ENCODE peak calls at places on chromosome 1, in six cellular contexts. X is GM18507; V is nucleus accumbens; U is fibroblast of lung; P is HFF-Myc; R is stimulated activated naive CD8-positive, alpha-beta T cell treated with anti-CD3 and anti-CD28 coated beads, Interleukin-15, amount 100 ng/mL, for 72 hours. Y is an unnamed sample.

GRCh38 chr1:54884135-54884586 is 2.8 kb downstream of the DHCR24 start:
- DNase-seq in X (no peak), V (no peak), U (peak; percentile 84), P (no peak), R (no peak), Y (no peak)

GRCh38 chr1:101438359-101438758 is 201.5 kb downstream of the S1PR1 start:
- DNase-seq in X (peak; percentile 30), V (no peak), U (no peak), P (no peak), R (no peak), Y (no peak)

GRCh38 chr1:25743164-25744139 is 56.5 kb upstream of the SELENON start:
- DNase-seq in X (no peak), V (peak; percentile 51), U (peak; percentile 84), P (no peak), R (no peak), Y (peak; percentile 86)

GRCh38 chr1:78071696-78072095 is 25.9 kb downstream of the GIPC2 start:
- DNase-seq in X (no peak), V (no peak), U (no peak), P (no peak), R (no peak), Y (no peak)

GRCh38 chr1:153561401-153561985 is 4.2 kb downstream of the S100A2 start:
- DNase-seq in X (no peak), V (no peak), U (no peak), P (no peak), R (no peak), Y (no peak)

GRCh38 chr1:56160916-56161315 is 418.4 kb downstream of the PLPP3 start:
- DNase-seq in X (no peak), V (no peak), U (no peak), P (no peak), R (no peak), Y (peak; percentile 42)

GRCh38 chr1:46472503-46473181 is 17.0 kb upstream of the DMBX1 start:
- DNase-seq in X (no peak), V (no peak), U (no peak), P (no peak), R (no peak), Y (no peak)

GRCh38 chr1:20068722-20069121 is 1.3 kb upstream of the PLA2G5 start:
- DNase-seq in X (no peak), V (no peak), U (no peak), P (no peak), R (no peak), Y (no peak)

GRCh38 chr1:27981146-27981545 is 21.4 kb downstream of the XKR8 start:
- DNase-seq in X (no peak), V (peak; percentile 77), U (no peak), P (no peak), R (no peak), Y (no peak)

Y was measured in DMS79 treated with DMSO at 0.1 percent for 48 hours.